ENCODE peak calls at places on chromosome 22, in eight cellular contexts. W is adrenal gland, F is B cell, H is AG09319, P is natural killer cell, X is cardiac fibroblast, U is AG10803, A is thoracic aorta. Z is an unnamed sample.

GRCh38 chr22:17570851-17571631 is 7.7 kb downstream of the SLC25A18 start:
- DNase-seq in X (peak), P (no peak), H (no peak), W (peak), A (peak), F (no peak), U (peak), Z (no peak)

GRCh38 chr22:17112491-17113042 is 8.6 kb downstream of the TMEM121B start:
- DNase-seq in F (no peak), X (no peak), A (no peak), W (no peak), H (no peak), P (no peak), U (no peak), Z (no peak)

GRCh38 chr22:35299217-35299716 is 427 bp upstream of the TOM1 start:
- DNase-seq in F (no peak), U (peak), A (no peak), H (no peak), X (peak), P (no peak), W (peak), Z (no peak)

GRCh38 chr22:29205598-29206371 is at the start of gene EMID1:
- DNase-seq in A (no peak), F (peak), P (peak), W (peak), U (no peak), X (peak), H (no peak), Z (peak)

GRCh38 chr22:38830026-38830844 is 13.6 kb downstream of the NPTXR start:
- DNase-seq in U (no peak), F (no peak), H (no peak), P (no peak), W (no peak), A (no peak), X (no peak), Z (no peak)

GRCh38 chr22:50471197-50471847 is 3.5 kb downstream of the SBF1 start:
- DNase-seq in U (no peak), A (no peak), X (no peak), P (no peak), H (no peak), W (no peak), F (no peak), Z (no peak)

GRCh38 chr22:25060522-25061071 is 108.1 kb downstream of the KIAA1671 start:
- DNase-seq in F (no peak), W (no peak), P (no peak), X (no peak), U (no peak), H (no peak), A (no peak), Z (no peak)

GRCh38 chr22:48315415-48316244 is 1512.0 kb downstream of the BRD1 start:
- DNase-seq in F (no peak), U (no peak), X (no peak), P (no peak), W (no peak), A (no peak), H (no peak), Z (no peak)

GRCh38 chr22:23749747-23750373 is 1.1 kb downstream of the ZNF70 start:
- DNase-seq in H (no peak), U (no peak), F (no peak), P (no peak), X (peak), W (no peak), A (no peak), Z (no peak)

DNA sequence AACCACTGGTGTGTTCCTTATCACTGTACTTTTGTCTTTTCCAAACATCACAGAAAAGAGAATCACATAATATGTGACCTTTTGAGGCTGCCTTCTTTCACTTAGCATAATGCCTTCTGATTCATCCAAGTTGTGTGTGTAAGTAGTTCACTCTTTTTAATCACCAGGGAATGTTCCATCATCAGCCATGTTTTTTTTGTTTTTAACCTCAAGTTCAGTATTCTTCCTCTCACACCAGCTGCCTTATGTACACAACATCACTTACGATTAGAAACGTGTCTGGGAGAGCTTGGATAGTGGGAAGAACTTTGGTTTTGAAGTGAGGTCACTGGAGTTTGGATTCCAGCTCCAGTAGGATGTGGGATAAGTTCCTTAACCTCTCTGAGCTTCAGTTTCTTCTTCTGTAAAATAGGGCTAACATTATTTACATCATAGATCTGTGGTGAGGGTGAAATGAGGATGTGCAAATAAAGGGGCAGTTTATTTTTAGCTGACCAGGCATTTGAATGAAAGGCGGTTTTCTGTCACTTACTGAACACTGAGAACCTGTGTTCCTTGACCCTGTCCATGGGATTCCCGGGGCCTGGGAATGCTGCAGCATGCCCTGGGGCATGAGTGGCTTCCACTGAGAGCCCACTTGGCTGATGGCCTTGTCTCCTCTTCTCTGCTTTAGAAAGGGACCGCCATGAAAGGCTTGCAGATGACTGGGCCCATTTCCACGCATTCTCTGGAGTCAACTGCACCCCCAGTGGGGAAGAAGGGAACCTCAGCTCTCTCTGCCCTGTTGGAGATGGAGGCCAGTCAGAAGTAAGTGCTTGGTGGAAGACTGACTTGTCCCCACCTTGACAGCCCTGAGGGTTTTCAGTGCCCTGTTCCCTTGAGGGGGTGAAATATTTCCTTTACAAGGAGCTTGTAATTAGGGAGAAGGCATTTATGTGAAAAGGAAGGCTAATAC is 92.6 kb downstream of the DEPDC5 start:
- DNase-seq in F (peak), U (no peak), X (peak), P (no peak), A (no peak), H (no peak), W (no peak), Z (no peak)
- TF ChIP-seq CTCF in F (peak), U (peak), X (peak), P (no peak), A (no peak), H (peak), W (peak), Z (peak)

GRCh38 chr22:42297778-42298177 is 27.3 kb upstream of the TCF20 start:
- DNase-seq in F (no peak), X (no peak), W (no peak), H (no peak), P (no peak), U (no peak), A (no peak), Z (no peak)

GRCh38 chr22:42296883-42297282 is 26.4 kb upstream of the TCF20 start:
- DNase-seq in H (no peak), X (no peak), U (no peak), F (no peak), W (no peak), P (no peak), A (no peak), Z (no peak)

GRCh38 chr22:42298746-42299145 is 28.3 kb upstream of the TCF20 start:
- DNase-seq in H (no peak), U (no peak), P (no peak), W (no peak), F (no peak), X (no peak), A (no peak), Z (no peak)

GRCh38 chr22:42294034-42294985 is 23.9 kb upstream of the TCF20 start:
- DNase-seq in X (peak), H (no peak), U (peak), P (no peak), F (peak), A (no peak), W (peak), Z (peak)

GRCh38 chr22:42296381-42296853 is 26.0 kb upstream of the TCF20 start:
- DNase-seq in F (peak), U (no peak), H (no peak), P (no peak), A (no peak), X (no peak), W (peak), Z (no peak)
- TF ChIP-seq CTCF in F (peak), U (no peak), H (no peak), P (no peak), A (no peak), X (no peak), W (peak), Z (no peak)

GRCh38 chr22:44314425-44315067 is 1.8 kb upstream of the SHISAL1 start:
- DNase-seq in H (no peak), F (no peak), U (no peak), A (no peak), P (no peak), X (no peak), W (no peak), Z (no peak)
- TF ChIP-seq CTCF in H (no peak), F (no peak), U (no peak), A (no peak), P (no peak), X (no peak), W (no peak), Z (no peak)

GRCh38 chr22:30665786-30666185 is 1.9 kb downstream of the DUSP18 start:
- DNase-seq in P (no peak), W (no peak), A (no peak), H (no peak), X (no peak), F (no peak), U (no peak), Z (no peak)

GRCh38 chr22:30668306-30668655 is 606 bp upstream of the DUSP18 start:
- DNase-seq in P (no peak), H (no peak), A (no peak), X (no peak), U (no peak), F (no peak), W (no peak), Z (no peak)

GRCh38 chr22:30665266-30665665 is 2.4 kb downstream of the DUSP18 start:
- DNase-seq in W (no peak), U (no peak), F (no peak), P (no peak), A (no peak), H (no peak), X (no peak), Z (no peak)

GRCh38 chr22:30667092-30667485 is 586 bp downstream of the DUSP18 start:
- DNase-seq in U (no peak), X (no peak), F (no peak), A (no peak), W (no peak), P (no peak), H (no peak), Z (no peak)

GRCh38 chr22:30667486-30668305 is at the start of gene DUSP18:
- DNase-seq in U (peak), X (peak), P (peak), F (peak), A (peak), W (peak), H (peak), Z (peak)
- TF ChIP-seq CTCF in U (peak), X (peak), P (peak), F (peak), A (peak), W (peak), H (peak), Z (peak)

DNA sequence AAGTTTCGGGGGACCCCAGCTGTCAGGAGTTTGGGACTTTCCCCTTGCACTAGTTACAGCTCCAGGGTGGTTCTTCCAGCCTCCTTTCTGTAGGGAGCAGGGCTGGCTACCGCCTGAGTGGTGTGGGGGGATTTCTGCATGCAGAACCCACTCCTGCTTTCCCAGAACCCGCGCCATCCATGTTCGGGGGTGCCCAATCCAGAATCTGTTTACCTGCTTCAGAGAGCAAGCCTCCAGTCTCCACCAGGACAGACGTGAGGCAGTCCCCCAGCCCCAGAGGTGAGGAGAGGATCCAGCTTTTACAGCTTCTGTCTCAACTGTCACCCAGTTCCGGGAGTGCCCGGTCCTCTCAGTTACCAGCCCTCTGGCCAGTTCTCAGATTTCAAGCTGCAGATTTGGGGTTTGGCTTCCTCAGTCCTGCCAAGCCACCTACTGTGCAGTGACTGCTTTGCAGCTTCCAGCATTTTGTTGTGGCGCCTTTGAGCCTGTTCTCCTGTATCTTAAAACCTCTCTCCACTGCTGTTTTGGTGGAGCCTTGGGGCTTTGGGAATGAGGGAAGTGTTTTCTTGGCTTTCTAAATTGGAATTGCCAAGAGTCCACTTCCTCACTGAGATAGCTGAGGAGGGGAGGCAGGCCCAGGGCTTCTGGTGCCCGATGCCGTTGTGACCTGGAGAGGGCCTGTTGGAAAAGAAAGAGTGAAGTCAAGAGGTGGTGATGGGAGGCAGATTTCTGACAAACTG is 513.2 kb downstream of the TBC1D22A start:
- DNase-seq in F (no peak), U (no peak), A (no peak), H (no peak), P (no peak), X (peak), W (no peak), Z (no peak)
- TF ChIP-seq CTCF in F (no peak), U (peak), A (no peak), H (no peak), P (no peak), X (no peak), W (no peak), Z (no peak)

GRCh38 chr22:21098099-21098671 is 52.4 kb downstream of the LRRC74B start:
- DNase-seq in U (no peak), H (no peak), A (no peak), F (no peak), X (peak), W (no peak), P (no peak), Z (no peak)
- TF ChIP-seq CTCF in U (no peak), H (no peak), A (no peak), F (no peak), X (peak), W (no peak), P (no peak), Z (no peak)

GRCh38 chr22:33464698-33465097 is 406.5 kb upstream of the SYN3 start:
- DNase-seq in P (no peak), A (no peak), X (no peak), F (no peak), H (no peak), U (no peak), W (no peak), Z (no peak)

GRCh38 chr22:33467067-33467466 is 408.9 kb upstream of the SYN3 start:
- DNase-seq in A (no peak), P (no peak), W (no peak), F (no peak), H (no peak), U (no peak), X (no peak), Z (no peak)

GRCh38 chr22:33465554-33465953 is 407.4 kb upstream of the SYN3 start:
- DNase-seq in U (peak), P (no peak), F (no peak), A (no peak), X (no peak), H (no peak), W (no peak), Z (no peak)

GRCh38 chr22:33470456-33470855 is 412.3 kb upstream of the SYN3 start:
- DNase-seq in H (no peak), W (no peak), A (no peak), X (no peak), U (no peak), P (no peak), F (no peak), Z (no peak)

GRCh38 chr22:33467718-33468117 is 409.5 kb upstream of the SYN3 start:
- DNase-seq in F (no peak), A (no peak), P (no peak), X (no peak), H (peak), W (no peak), U (peak), Z (no peak)
- TF ChIP-seq CTCF in F (no peak), A (no peak), P (no peak), X (no peak), H (peak), W (no peak), U (peak), Z (no peak)

GRCh38 chr22:33083212-33083611 is 25.0 kb upstream of the SYN3 start:
- DNase-seq in W (no peak), A (no peak), H (no peak), U (no peak), X (no peak), F (peak), P (no peak), Z (no peak)
- TF ChIP-seq CTCF in W (no peak), A (no peak), H (no peak), U (no peak), X (no peak), F (no peak), P (no peak), Z (no peak)

Z was measured in progenitor cell of endocrine pancreas.